ENCODE peak calls at places on chromosomes 16 and 17, in four cellular contexts. W is uterus, H is IMR-90, B is transverse colon. L is an unnamed sample.

GRCh38 chr16:66961065-66961744 is at the start of gene CES3:
- DNase-seq in W (no peak), H (peak), B (peak), L (peak)

GRCh38 chr16:87185983-87186382 is 131.2 kb downstream of the C16orf95 start:
- DNase-seq in W (no peak), H (no peak), B (no peak), L (no peak)

GRCh38 chr17:60163108-60163784 is 13.5 kb downstream of the CA4 start:
- DNase-seq in W (no peak), H (no peak), B (no peak), L (no peak)

GRCh38 chr17:549197-550040 is 165.2 kb downstream of the VPS53 start:
- DNase-seq in W (no peak), H (peak), B (no peak), L (peak)

GRCh38 chr17:33904438-33904837 is 350.6 kb upstream of the CCL2 start:
- DNase-seq in W (no peak), H (no peak), B (no peak), L (no peak)

GRCh38 chr16:57956270-57956808 is 14.6 kb downstream of the CNGB1 start:
- DNase-seq in W (no peak), H (no peak), B (no peak), L (no peak)

GRCh38 chr16:16122264-16122663 is 101.0 kb downstream of the ABCC6 start:
- DNase-seq in W (no peak), H (no peak), B (no peak), L (no peak)

GRCh38 chr17:50139950-50140885 is 10.3 kb upstream of the SAMD14 start:
- DNase-seq in W (peak), H (peak), B (peak), L (peak)

GRCh38 chr17:11039342-11039741 is 201.5 kb upstream of the PIRT start:
- DNase-seq in W (no peak), H (no peak), B (no peak), L (no peak)

GRCh38 chr16:30964540-30965226 is 7.1 kb downstream of the SETD1A start:
- DNase-seq in W (no peak), H (no peak), B (no peak), L (no peak)
- TF ChIP-seq POLR2A in W (no peak), H (no peak), B (no peak), L (no peak)

DNA sequence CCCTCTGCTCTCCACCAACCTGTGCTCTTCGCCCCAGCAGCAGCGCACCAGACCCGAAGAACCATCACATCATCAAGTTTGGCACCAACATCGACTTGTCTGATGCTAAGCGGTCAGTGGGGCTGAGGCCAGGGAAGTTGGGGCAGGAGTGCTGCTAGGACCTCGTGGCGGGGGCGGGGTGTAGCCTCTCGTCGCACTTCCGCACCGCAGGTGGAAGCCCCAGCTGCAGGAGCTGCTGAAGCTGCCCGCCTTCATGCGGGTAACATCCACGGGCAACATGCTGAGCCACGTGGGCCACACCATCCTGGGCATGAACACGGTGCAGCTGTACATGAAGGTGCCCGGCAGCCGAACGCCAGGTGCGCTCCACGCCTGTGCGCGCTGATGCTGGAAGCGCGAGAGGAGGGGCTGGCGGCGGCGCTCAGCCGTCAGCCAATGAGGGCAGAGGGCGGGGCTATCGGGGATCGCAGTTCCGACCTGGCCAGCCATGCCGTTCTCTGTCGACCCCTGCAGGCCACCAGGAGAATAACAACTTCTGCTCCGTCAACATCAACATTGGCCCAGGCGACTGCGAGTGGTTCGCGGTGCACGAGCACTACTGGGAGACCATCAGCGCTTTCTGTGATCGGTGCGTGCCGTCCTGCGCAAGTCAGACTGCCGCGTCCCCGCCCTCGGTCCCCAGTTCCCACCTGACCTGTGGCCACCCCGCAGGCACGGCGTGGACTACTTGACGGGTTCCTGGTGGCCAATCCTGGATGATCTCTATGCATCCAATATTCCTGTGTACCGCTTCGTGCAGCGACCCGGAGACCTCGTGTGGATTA is 3.2 kb upstream of the TMEM88 start:
- DNase-seq in W (peak), H (peak), B (peak), L (peak)
- TF ChIP-seq POLR2A in W (peak), H (peak), B (no peak), L (no peak)

GRCh38 chr17:82212331-82213250 is at the start of gene CCDC57:
- DNase-seq in W (peak), H (peak), B (peak), L (peak)
- TF ChIP-seq POLR2A in W (peak), H (no peak), B (peak), L (peak)

GRCh38 chr17:63552211-63552610 is 1.9 kb downstream of the DCAF7 start:
- DNase-seq in W (no peak), H (peak), B (no peak), L (no peak)

GRCh38 chr17:63549289-63549945 is 860 bp upstream of the DCAF7 start:
- DNase-seq in W (no peak), H (no peak), B (no peak), L (peak)

GRCh38 chr17:63550816-63551639 is 751 bp downstream of the DCAF7 start:
- DNase-seq in W (no peak), H (peak), B (peak), L (no peak)

GRCh38 chr17:63547083-63547523 is 3.2 kb upstream of the DCAF7 start:
- DNase-seq in W (no peak), H (no peak), B (no peak), L (no peak)

DNA sequence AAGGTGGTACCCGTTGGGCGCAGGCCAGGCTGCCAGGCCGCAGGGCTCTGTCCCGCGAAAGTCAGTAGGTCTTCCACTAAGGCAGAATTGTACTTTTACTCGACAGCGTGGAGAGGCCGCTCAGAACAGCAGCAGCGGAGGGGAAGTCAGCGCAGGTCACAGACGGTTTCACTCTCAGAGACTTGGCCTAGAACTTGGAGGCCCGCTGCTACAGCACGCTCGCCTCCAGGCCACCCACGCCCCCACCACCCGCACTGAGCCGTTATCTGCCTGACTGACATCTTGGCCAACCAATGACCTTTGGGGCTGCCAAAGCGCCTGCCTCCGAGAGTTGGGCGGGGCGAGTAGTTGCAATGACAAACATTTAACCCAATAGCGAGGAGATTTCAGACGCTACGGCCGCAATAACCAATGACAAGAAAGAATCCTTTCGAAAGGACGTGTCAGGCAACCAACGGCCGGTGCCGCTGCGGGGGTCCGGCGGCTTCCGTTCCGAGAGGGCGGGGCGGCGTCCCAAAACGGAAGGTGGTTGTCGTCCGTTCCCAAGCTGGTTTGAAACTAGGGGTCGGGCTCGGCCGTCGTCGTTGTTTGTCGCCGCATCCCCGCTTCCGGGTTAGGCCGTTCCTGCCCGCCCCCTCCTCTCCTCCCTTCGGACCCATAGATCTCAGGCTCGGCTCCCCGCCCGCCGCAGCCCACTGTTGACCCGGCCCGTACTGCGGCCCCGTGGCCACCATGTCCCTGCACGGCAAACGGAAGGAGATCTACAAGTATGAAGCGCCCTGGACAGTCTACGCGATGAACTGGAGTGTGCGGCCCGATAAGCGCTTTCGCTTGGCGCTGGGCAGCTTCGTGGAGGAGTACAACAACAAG is at the start of gene DCAF7:
- DNase-seq in W (peak), H (peak), B (peak), L (peak)
- TF ChIP-seq POLR2A in W (peak), H (peak), B (peak), L (peak)

DNA sequence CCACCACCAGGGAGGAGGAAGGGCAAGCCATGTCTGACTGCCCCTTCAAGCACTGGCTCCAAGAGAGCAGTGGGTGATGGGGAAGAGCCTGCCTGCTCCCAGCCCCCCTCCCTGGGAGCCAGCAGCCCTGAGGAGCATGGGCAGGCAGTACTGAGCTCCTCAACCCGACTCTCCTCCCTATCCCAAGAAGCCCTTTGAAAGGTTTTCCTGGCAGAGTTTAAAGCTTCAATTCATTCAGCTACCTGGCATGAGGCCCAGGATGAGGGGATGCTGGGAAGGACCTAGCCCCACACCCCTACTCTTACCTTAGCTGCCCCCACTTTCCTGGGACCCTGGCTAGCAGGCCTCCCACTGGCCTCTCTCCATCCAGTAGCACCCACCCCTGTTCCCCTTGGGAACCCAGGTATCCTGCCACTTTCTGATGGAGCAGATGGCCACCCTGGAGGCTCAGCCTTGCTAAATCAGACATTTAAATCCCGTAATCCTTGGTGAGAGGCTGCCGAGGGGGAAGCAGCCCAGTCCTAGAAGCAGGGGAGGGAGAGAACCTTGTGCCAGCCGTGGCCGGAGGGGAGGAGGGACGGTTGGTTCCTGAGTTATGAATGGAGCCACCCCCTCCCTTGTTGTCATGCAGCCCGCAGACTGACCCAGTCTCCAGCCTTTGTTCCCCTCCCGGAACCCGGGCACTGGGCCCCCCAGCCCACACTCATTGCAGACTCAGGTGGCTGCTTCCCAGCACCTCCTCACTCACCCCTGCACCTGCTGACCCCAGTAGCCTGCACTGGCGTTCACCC is 17.1 kb downstream of the ATP1B2 start:
- DNase-seq in W (no peak), H (no peak), B (no peak), L (no peak)
- TF ChIP-seq POLR2A in W (no peak), H (no peak), B (no peak), L (no peak)

GRCh38 chr16:30371248-30371816 is 1.0 kb upstream of the TBC1D10B start:
- DNase-seq in W (no peak), H (no peak), B (no peak), L (no peak)

GRCh38 chr16:30370444-30371247 is at the start of gene TBC1D10B:
- DNase-seq in W (peak), H (peak), B (peak), L (peak)

GRCh38 chr16:30368792-30369090 is 1.6 kb downstream of the TBC1D10B start:
- DNase-seq in W (no peak), H (no peak), B (no peak), L (no peak)

GRCh38 chr16:30369091-30369937 is 980 bp downstream of the TBC1D10B start:
- DNase-seq in W (no peak), H (no peak), B (no peak), L (no peak)

DNA sequence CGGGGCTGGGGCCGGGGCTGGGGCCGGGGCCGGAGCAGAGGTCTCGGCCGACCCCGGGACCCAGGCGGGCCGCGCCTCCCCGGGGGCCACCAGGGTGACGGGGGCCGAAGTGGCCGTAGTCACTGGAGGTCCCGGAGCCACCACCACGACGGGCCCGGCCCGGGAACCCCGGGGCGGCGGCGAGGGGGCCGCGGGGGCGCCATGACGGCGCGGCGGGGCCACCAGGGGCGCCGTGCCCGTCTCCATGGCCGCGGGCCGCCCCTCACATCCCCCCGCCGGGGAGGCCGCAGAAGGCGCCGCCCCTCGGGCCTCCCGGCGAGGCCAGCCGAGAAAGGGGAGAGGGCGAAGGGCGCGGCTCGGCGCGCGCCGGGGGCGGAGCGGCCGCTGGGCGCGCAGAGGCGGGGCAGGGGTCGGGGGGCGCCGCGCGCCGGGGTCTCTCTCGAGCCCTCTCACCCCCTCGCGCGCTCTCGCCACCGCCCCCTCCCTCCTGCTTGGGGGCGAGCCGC is 303 bp downstream of the TBC1D10B start:
- DNase-seq in W (no peak), H (no peak), B (no peak), L (no peak)
- TF ChIP-seq POLR2A in W (peak), H (no peak), B (no peak), L (peak)

GRCh38 chr17:8248751-8249607 is at the start of gene PFAS:
- DNase-seq in W (peak), H (peak), B (peak), L (peak)
- TF ChIP-seq POLR2A in W (peak), H (peak), B (peak), L (peak)

GRCh38 chr17:38703742-38704644 is 1.1 kb upstream of the MLLT6 start:
- DNase-seq in W (peak), H (no peak), B (peak), L (no peak)
- TF ChIP-seq POLR2A in W (peak), H (no peak), B (peak), L (no peak)

GRCh38 chr16:56732832-56733231 is 2.9 kb downstream of the NUP93 start:
- DNase-seq in W (no peak), H (no peak), B (no peak), L (no peak)

GRCh38 chr16:56732366-56732765 is 2.4 kb downstream of the NUP93 start:
- DNase-seq in W (no peak), H (no peak), B (no peak), L (no peak)

GRCh38 chr16:56728027-56728426 is 1.9 kb upstream of the NUP93 start:
- DNase-seq in W (no peak), H (no peak), B (no peak), L (no peak)

GRCh38 chr16:56729351-56729735 is 586 bp upstream of the NUP93 start:
- DNase-seq in W (no peak), H (no peak), B (no peak), L (no peak)

DNA sequence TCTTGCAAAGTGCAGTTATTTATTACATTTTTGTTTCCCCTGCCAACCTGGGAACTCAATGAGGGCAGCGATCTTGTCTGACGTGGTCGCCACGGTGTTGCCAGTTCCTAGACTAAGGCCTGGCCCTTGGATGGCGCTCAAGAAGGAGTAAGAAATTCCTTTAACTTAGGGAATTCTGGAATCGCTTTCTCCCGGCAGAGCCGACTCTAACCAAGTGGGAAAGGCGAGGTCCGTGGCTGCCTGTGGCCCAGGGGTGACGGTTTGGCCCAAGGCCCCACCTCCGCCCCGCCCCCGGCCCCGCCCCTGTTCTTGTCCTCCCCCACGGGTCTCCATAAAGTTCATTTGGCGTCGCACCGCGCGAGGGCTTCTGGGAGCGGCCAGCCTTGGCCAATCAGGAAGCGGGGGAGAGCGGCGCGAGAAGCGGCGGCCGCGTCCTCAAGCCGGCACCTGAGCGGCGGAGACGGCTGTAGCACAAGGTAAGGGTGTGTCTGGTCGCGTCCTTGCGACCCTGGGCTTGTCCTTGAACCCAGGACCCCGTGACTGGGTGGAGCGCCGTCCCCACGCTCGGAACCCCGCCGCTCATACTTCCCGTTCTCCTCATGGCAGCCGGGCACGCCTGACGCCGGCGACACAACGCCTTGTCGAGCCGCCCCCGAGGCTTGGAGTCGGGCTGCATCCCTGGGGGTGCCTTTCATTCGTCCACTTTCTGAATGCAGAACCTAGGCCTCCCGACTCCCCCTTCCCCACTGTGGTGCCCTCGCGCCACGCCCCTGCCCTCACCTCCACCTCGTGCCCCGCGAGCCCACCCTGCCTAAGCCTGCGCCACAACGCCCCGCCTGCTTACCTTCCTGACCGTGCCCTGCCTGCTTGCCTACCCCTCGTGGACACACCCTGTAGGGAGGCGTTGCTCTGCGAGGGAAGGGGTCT is at the start of gene NUP93:
- DNase-seq in W (peak), H (peak), B (peak), L (peak)
- TF ChIP-seq POLR2A in W (peak), H (peak), B (peak), L (peak)

GRCh38 chr16:3073448-3073847 is 8.0 kb downstream of the IL32 start:
- DNase-seq in W (no peak), H (no peak), B (no peak), L (no peak)

GRCh38 chr16:3071655-3072054 is 6.2 kb downstream of the IL32 start:
- DNase-seq in W (no peak), H (no peak), B (no peak), L (no peak)

GRCh38 chr16:3074860-3075545 is 9.6 kb downstream of the IL32 start:
- DNase-seq in W (no peak), H (no peak), B (peak), L (no peak)

GRCh38 chr16:3080024-3080423 is 14.6 kb downstream of the IL32 start:
- DNase-seq in W (no peak), H (no peak), B (no peak), L (no peak)

DNA sequence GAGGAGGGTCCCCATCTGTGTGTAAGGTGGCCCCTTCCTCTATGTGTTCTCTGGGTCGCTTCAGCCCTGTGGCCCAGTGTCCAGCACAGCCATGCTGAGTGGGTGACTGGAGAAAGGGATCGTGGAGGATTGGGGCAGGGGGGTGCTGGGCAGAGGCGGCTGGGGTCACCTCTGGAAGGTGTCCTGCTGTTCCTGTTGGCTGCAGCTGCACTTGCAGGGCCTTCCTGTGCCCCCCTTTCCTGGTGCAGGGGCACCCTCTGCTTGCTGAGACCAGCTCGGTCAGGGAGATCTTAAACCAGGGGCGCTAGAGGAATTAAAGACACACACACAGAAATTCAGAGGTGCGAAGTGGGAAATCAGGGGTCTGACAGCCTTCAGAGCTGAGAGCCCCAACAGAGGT is 11.1 kb downstream of the IL32 start:
- DNase-seq in W (no peak), H (no peak), B (no peak), L (no peak)
- TF ChIP-seq POLR2A in W (no peak), H (no peak), B (no peak), L (no peak)

L was measured in H54.